ENCODE peak calls at places on chromosomes 1 and 21, in seven cellular contexts. P, U, H, O, A, R and X are unnamed samples.

GRCh38 chr1:226958300-226958699 is 18.2 kb downstream of the COQ8A start:
- DNase-seq in P (no peak), U (no peak), H (no peak), O (no peak), A (no peak), R (no peak), X (no peak)

GRCh38 chr1:1088801-1089680 is 14.9 kb upstream of the RNF223 start:
- DNase-seq in P (peak), U (no peak), H (no peak), O (no peak), A (no peak), R (no peak), X (no peak)

GRCh38 chr1:76279387-76279748 is 204.8 kb downstream of the ST6GALNAC3 start:
- DNase-seq in P (no peak), U (no peak), H (no peak), O (no peak), A (no peak), R (no peak), X (no peak)

GRCh38 chr21:36803801-36804452 is 105.0 kb downstream of the SIM2 start:
- DNase-seq in P (no peak), U (no peak), H (no peak), O (no peak), A (no peak), R (no peak), X (no peak)

GRCh38 chr1:168504064-168504837 is 39.5 kb downstream of the XCL2 start:
- DNase-seq in P (no peak), U (peak), H (peak), O (peak), A (peak), R (peak), X (peak)

GRCh38 chr1:200919386-200919785 is 24.7 kb downstream of the INAVA start:
- DNase-seq in P (no peak), U (no peak), H (no peak), O (no peak), A (no peak), R (no peak), X (no peak)

GRCh38 chr1:86061660-86062059 is 94.9 kb downstream of the COL24A1 start:
- DNase-seq in P (no peak), U (peak), H (no peak), O (no peak), A (peak), R (peak), X (no peak)

GRCh38 chr1:3065396-3065795 is 3.6 kb upstream of the PRDM16 start:
- DNase-seq in P (no peak), U (no peak), H (peak), O (no peak), A (no peak), R (no peak), X (no peak)

GRCh38 chr1:158176399-158176798 is 4.3 kb upstream of the CD1D start:
- DNase-seq in P (no peak), U (no peak), H (no peak), O (no peak), A (no peak), R (no peak), X (no peak)

GRCh38 chr1:201252833-201253810 is 30.2 kb upstream of the PKP1 start:
- DNase-seq in P (no peak), U (no peak), H (no peak), O (no peak), A (no peak), R (no peak), X (no peak)

GRCh38 chr1:201268604-201269151 is 14.6 kb upstream of the PKP1 start:
- DNase-seq in P (no peak), U (peak), H (peak), O (peak), A (peak), R (peak), X (peak)

GRCh38 chr21:41774467-41775151 is 7.8 kb upstream of the RIPK4 start:
- DNase-seq in P (no peak), U (no peak), H (no peak), O (no peak), A (no peak), R (no peak), X (no peak)

GRCh38 chr1:50332941-50333594 is 90.2 kb downstream of the DMRTA2 start:
- DNase-seq in P (peak), U (peak), H (peak), O (peak), A (peak), R (peak), X (no peak)

GRCh38 chr1:201114245-201115131 is 2.3 kb upstream of the CACNA1S start:
- DNase-seq in P (peak), U (peak), H (peak), O (peak), A (peak), R (peak), X (peak)

GRCh38 chr1:177871633-177872562 is 98.0 kb downstream of the SEC16B start:
- DNase-seq in P (no peak), U (no peak), H (peak), O (no peak), A (no peak), R (no peak), X (no peak)

GRCh38 chr1:5810553-5811270 is 181.5 kb downstream of the NPHP4 start:
- DNase-seq in P (no peak), U (no peak), H (no peak), O (no peak), A (no peak), R (no peak), X (no peak)

DNA sequence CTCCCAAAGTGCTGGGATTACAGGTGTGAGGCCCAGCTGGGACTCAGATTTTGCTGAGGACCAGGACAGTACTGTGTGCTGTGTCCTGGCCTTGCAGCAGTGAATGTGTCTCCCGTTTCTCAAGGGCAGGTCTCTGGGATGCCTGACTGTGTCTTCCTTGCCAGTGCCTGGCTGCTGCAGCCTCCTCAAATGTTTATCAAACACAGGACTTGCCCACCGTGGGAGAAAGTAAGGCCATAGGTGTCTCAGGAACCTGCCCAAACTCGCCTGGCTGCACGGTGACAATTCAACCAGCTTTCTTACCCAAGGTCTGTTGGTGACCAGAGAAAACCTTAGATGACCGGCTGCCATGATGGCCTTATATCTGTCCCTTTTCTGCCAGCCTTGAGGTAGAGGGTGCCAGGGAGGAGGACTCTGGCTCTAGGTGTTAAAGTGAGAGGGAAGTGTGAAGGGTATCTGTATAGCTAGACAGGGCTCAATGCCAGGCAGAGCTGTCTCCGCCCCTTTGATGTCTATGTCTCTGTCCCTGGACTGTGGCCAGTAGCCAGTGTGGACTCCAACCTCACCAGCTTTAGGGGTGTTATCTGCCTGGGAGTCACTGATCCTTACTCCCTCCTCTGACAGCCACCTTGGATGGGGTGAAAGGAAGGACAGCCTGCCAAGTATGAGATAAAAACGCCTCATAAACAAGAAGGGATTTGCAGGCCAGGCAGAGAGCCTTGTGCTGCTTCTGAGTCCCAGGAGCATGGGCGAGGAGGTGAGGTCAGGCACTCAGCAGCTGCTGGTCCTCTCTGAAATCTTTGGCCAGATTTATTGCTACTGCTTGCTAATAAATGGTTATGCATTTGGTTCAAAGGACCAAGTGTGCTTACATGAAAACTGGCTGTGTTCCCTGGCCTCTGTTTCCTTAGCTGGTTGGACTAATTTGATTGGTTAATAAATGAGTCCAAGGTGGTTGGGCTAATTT is 22.3 kb downstream of the IL6R start:
- DNase-seq in P (peak), U (peak), H (peak), O (no peak), A (peak), R (peak), X (no peak)
- H3K4me3 ChIP-seq in P (no peak), U (no peak), H (no peak), O (no peak), A (no peak), R (no peak), X (no peak)

DNA sequence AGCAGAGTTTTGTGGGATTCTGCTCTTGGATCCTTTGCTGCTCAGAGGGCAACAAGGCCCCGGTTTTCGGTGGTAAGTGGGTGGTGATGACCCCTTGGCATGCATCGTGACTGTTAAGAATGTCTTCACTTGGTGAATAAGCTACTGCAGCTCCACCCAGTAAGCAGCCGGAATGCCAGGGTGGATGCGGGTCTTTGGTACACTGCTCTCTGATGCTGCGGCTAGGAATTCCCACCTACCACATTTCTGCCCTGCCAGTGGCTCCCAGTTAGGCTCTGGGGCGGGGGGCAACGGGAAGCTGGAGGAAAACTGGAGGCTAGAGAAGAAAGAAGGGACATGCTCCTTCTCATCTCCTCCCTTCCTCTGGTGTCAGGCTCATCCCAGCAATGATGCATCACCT is 180.4 kb upstream of the GALNT2 start:
- DNase-seq in P (no peak), U (no peak), H (no peak), O (no peak), A (no peak), R (no peak), X (no peak)
- TF ChIP-seq CTCF in P (no peak), U (no peak), H (no peak), O (no peak), A (no peak), R (no peak), X (no peak)

GRCh38 chr21:20998886-20999285 is 677 bp downstream of the NCAM2 start:
- DNase-seq in P (no peak), U (no peak), H (no peak), O (no peak), A (peak), R (no peak), X (no peak)
- H3K4me3 ChIP-seq in P (peak), U (peak), H (peak), O (peak), A (peak), R (peak), X (no peak)

GRCh38 chr1:96861836-96862235 is 140.3 kb downstream of the PTBP2 start:
- DNase-seq in P (no peak), U (no peak), H (no peak), O (no peak), A (no peak), R (no peak), X (no peak)
- TF ChIP-seq CTCF in P (no peak), U (no peak), H (no peak), O (no peak), A (no peak), R (no peak), X (no peak)